ENCODE peak calls at places on chromosomes 4 and X, in ten cellular contexts. O is central memory CD8-positive, alpha-beta T cell; R is iPS-NIHi11; M is globus pallidus; X is astrocyte; H is transverse colon; S is NCI-H2171 treated with DMSO at 0.1 percent for 48 hours; I is endothelial cell; E is left cardiac atrium; L is AG08395. V is an unnamed sample.

GRCh38 chr4:75289843-75290616 is 224.2 kb downstream of the RCHY1 start:
- DNase-seq in R (peak), I (peak), M (peak), E (no peak), H (peak), S (peak), L (no peak), O (no peak), X (no peak), V (no peak)

GRCh38 chr4:9880411-9881197 is 99.2 kb downstream of the DRD5 start:
- DNase-seq in I (no peak), R (no peak), H (no peak), L (no peak), O (no peak), S (no peak), E (no peak), M (no peak), X (no peak), V (no peak)

GRCh38 chr4:165723051-165723805 is 149.8 kb upstream of the TLL1 start:
- DNase-seq in M (no peak), O (no peak), H (no peak), I (no peak), E (no peak), X (peak), L (no peak), R (no peak), S (no peak), V (no peak)

GRCh38 chr4:9594948-9595347 is 150.7 kb downstream of the DEFB131A start:
- DNase-seq in L (no peak), S (no peak), O (no peak), R (no peak), I (no peak), E (no peak), X (no peak), H (no peak), M (no peak), V (no peak)

GRCh38 chr4:83009529-83009928 is 1.1 kb downstream of the LIN54 start:
- DNase-seq in R (no peak), I (no peak), S (no peak), X (no peak), O (no peak), M (no peak), E (no peak), L (no peak), H (no peak), V (no peak)

GRCh38 chrX:118519411-118520205 is 24.0 kb downstream of the DOCK11 start:
- DNase-seq in M (no peak), R (no peak), O (no peak), S (no peak), H (no peak), E (no peak), X (peak), I (no peak), L (no peak), V (no peak)

GRCh38 chr4:59973496-59973895 is 1226.6 kb upstream of the ADGRL3 start:
- DNase-seq in S (no peak), X (no peak), H (no peak), O (no peak), I (no peak), R (no peak), E (no peak), M (no peak), L (no peak), V (no peak)

GRCh38 chr4:38902695-38903094 is 35.1 kb downstream of the FAM114A1 start:
- DNase-seq in R (no peak), L (no peak), E (no peak), H (no peak), I (no peak), S (peak), X (no peak), M (peak), O (no peak), V (no peak)

GRCh38 chr4:93066746-93067145 is 761.8 kb upstream of the ATOH1 start:
- DNase-seq in E (no peak), O (no peak), L (no peak), I (no peak), H (no peak), R (no peak), X (peak), M (no peak), S (no peak), V (no peak)